ENCODE peak calls at places on chromosome 11, in eight cellular contexts. X is ovary, L is IMR-90, D is stomach, G is A549, I is adrenal gland, B is uterus, V is upper lobe of left lung. J is an unnamed sample. For H3K4me1, the result is how much of the 10 kb centered on the place peaks cover.

GRCh38 chr11:44223261-44223660 is 86.7 kb downstream of the ALX4 start:
- DNase-seq in X (no peak), V (no peak), L (peak), I (no peak), B (no peak), G (no peak), D (no peak), J (no peak)

GRCh38 chr11:7520981-7521487 is 7.2 kb downstream of the PPFIBP2 start:
- DNase-seq in V (no peak), X (no peak), D (no peak), I (no peak), B (no peak), L (no peak), G (no peak), J (no peak)

GRCh38 chr11:10581481-10582019 is 13.1 kb upstream of the LYVE1 start:
- DNase-seq in G (no peak), X (no peak), I (peak), V (no peak), B (no peak), L (peak), D (no peak), J (no peak)

GRCh38 chr11:134379241-134379640 is 32.8 kb downstream of the B3GAT1 start:
- DNase-seq in X (no peak), B (no peak), V (no peak), D (no peak), L (no peak), G (no peak), I (no peak), J (no peak)

GRCh38 chr11:64659417-64660144 is 63.4 kb downstream of the NRXN2 start:
- DNase-seq in B (no peak), L (peak), D (no peak), X (no peak), G (peak), V (no peak), I (no peak), J (no peak)

GRCh38 chr11:13429836-13430235 is 33.2 kb downstream of the BTBD10 start:
- DNase-seq in B (no peak), V (no peak), D (no peak), X (no peak), L (no peak), G (no peak), I (no peak), J (no peak)

GRCh38 chr11:14318581-14318981 is 40.4 kb downstream of the RRAS2 start:
- DNase-seq in D (no peak), L (peak), V (no peak), G (no peak), B (no peak), I (no peak), X (no peak), J (no peak)

GRCh38 chr11:65187146-65187675 is 5.5 kb downstream of the CAPN1 start:
- DNase-seq in X (no peak), L (no peak), I (no peak), V (no peak), B (no peak), D (no peak), G (no peak), J (no peak)

GRCh38 chr11:84558085-84558905 is 1068.8 kb downstream of the DLG2 start:
- DNase-seq in V (no peak), I (peak), L (peak), G (peak), B (no peak), X (no peak), D (peak), J (no peak)

GRCh38 chr11:10659339-10660216 is 34.0 kb downstream of the IRAG1 start:
- DNase-seq in V (no peak), D (no peak), B (peak), I (peak), G (peak), X (peak), L (peak), J (no peak)

GRCh38 chr11:89293966-89294679 is 116.4 kb downstream of the TYR start:
- DNase-seq in L (peak), G (no peak), X (peak), B (no peak), I (peak), D (no peak), V (peak), J (no peak)

GRCh38 chr11:34480339-34480738 is 33.3 kb downstream of the ELF5 start:
- DNase-seq in B (no peak), G (no peak), X (no peak), D (no peak), L (peak), I (no peak), V (no peak), J (no peak)

GRCh38 chr11:35618497-35619029 is 303 bp downstream of the FJX1 start:
- DNase-seq in D (no peak), V (no peak), G (peak), I (peak), L (peak), X (no peak), B (peak), J (no peak)

GRCh38 chr11:70364745-70365535 is 33.4 kb upstream of the CTTN start:
- DNase-seq in B (no peak), G (no peak), D (no peak), V (no peak), I (no peak), L (no peak), X (peak), J (no peak)

GRCh38 chr11:21911046-21911445 is 281.8 kb upstream of the ANO5 start:
- DNase-seq in D (no peak), L (no peak), I (no peak), X (no peak), G (no peak), B (no peak), V (no peak), J (no peak)

GRCh38 chr11:4095509-4096230 is 1.1 kb downstream of the RRM1 start:
- DNase-seq in L (peak), D (no peak), X (no peak), V (no peak), I (no peak), B (no peak), G (peak), J (no peak)

DNA sequence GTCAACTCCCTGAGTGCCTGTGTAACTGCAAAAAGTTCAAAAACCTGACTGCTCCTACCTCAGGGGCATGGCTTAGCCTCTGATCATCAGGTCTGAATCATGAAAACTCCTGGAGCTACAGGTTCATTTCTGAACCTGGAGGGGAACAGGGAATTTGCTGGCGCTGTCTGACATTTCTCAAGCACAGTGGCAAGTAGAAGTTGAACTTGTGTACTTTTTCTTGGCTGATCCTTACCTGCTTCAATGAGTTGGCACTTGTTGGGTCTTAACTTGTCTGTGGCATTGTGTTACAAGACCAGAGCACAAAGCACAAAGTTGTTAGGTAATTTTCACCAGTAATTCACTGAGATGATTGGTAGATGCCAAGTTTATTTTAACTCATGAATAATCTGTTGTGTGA is 3.3 kb downstream of the TMEM109 start:
- DNase-seq in G (no peak), D (no peak), I (no peak), B (no peak), X (no peak), V (no peak), L (no peak), J (no peak)
- H3K4me1 ChIP-seq in G (under half), D (under half), I (under half), B (under half), X (under half), V (under half), L (under half), J (half or more)

DNA sequence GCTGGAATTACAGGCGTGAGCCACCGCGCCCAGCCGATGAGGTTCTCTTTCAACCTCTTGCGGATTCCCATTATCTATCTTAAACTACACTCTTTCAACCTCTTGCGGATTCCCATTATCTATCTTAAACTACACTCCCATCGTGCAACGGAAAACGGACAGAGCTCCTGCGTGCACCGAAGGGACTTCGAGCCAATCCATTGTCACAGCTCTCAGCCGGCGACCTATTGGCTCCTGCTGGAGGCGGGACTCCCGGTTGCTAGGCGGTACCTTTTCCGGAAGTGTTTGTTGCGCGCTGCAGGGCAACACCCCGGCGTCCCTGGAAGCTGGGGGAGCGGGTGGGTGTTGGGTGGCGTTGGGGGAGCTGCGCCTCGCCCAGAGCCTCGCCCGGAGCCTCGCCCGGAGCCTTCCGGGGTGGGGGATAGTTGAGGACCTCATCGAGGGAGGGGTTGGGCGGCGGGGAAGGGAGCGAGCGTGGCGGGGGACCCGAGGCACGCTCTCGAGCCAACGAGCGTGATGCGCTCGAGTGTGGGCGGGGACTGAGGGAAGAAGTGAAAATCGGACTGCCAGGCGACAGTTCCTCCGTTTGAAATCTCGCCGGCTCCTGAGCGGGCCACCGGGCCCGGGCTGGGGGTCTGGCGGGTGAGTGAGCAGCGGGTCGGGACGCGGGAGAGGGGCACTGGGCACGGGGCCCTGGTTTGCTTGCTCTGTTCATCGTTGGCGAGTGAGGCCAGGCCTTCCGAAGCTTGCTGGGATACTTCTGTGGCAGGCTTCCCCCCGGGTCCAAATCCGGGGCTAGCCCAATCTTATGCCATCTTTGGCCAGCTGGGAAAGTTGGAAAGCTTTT is at the start of gene CEP164:
- DNase-seq in X (peak), V (peak), G (peak), L (peak), D (peak), I (peak), B (peak), J (peak)
- TF ChIP-seq POLR2A in X (peak), V (peak), G (peak), L (peak), D (no peak), I (peak), B (peak), J (no peak)

DNA sequence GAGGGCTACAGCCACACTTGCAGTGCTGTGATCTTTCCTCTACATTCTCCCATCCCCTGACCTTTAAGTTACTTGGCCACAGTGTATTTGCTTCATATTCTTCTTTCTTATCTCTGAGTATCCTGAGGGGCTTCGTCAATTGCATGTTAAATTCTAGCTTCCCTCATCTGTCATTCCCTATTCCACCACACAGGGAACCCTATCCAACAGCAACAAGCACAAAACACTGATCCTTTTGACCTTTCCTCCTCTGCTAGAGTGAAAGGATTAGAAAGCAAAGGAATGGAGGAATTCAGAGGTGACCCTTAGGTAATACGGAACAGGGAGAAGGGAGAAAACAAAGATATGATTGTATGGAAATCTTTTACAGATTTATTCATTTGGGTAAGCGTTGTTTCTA is 1061.7 kb upstream of the TENM4 start:
- DNase-seq in B (no peak), G (no peak), I (no peak), V (no peak), L (no peak), X (no peak), D (no peak), J (no peak)
- TF ChIP-seq CTCF in B (no peak), G (no peak), I (no peak), V (no peak), L (no peak), X (no peak), D (no peak), J (no peak)

GRCh38 chr11:124760205-124760652 is 1.9 kb downstream of the ESAM start:
- DNase-seq in D (no peak), B (no peak), X (no peak), L (no peak), V (peak), G (no peak), I (no peak), J (no peak)

GRCh38 chr11:124762077-124762623 is at the start of gene ESAM:
- DNase-seq in I (no peak), L (no peak), G (peak), V (peak), X (no peak), B (no peak), D (peak), J (no peak)

GRCh38 chr11:124762624-124763155 is 600 bp upstream of the ESAM start:
- DNase-seq in V (peak), B (no peak), L (no peak), G (no peak), I (no peak), X (no peak), D (no peak), J (no peak)

GRCh38 chr11:124760806-124761205 is 1.3 kb downstream of the ESAM start:
- DNase-seq in X (no peak), G (no peak), D (no peak), L (no peak), B (no peak), I (no peak), V (no peak), J (no peak)

DNA sequence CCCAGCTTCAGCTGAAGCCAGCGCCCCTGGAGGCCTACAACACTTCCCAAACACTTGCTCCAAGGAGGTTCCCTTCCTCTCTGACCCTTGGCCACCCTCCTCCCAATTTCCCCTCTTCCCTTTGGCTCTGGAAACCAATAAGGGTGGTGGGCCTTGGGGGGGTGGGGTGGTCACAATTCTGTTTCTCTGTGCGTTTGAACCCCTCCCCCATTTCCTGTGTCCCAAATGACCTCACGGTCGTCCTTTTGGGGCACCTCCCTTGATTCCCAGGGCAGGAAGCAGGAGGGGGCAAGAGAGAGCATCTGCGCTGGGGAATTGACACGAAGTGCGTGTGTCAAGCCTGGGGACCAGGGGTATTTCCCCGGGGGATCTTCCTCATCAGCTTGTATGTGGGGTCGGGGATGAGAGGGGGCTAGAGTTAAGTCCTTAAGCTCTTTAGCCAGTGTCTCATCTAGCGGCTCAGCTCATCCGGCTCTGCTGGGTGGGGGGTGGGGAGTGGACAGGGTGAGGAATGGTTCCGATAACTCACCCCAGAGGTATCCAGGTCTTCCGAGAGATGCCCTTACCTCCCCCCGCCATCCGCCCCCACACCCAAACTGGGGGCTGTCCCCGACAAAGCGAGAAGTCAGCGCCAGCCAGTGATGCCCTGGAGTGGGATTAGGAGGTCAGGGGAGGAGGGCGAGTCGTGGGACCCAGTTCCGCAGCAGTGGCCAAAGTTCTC is 629 bp downstream of the ESAM start:
- DNase-seq in B (no peak), X (no peak), G (no peak), V (no peak), L (no peak), I (no peak), D (no peak), J (no peak)
- H3K4me1 ChIP-seq in B (under half), X (under half), G (under half), V (under half), L (under half), I (under half), D (under half), J (half or more)

GRCh38 chr11:68841718-68842426 is at the start of gene CPT1A:
- DNase-seq in X (peak), B (peak), L (peak), V (peak), I (peak), D (peak), G (peak), J (no peak)
- TF ChIP-seq POLR2A in X (peak), B (peak), L (no peak), V (peak), I (peak), D (no peak), G (peak), J (peak)

GRCh38 chr11:118434553-118435232 is 1.6 kb upstream of the KMT2A start:
- DNase-seq in L (peak), D (no peak), X (peak), B (peak), G (no peak), V (peak), I (peak), J (no peak)

GRCh38 chr11:118427707-118428106 is 8.6 kb upstream of the KMT2A start:
- DNase-seq in L (no peak), B (no peak), X (no peak), V (no peak), D (no peak), I (no peak), G (no peak), J (no peak)

GRCh38 chr11:118434123-118434552 is 2.2 kb upstream of the KMT2A start:
- DNase-seq in D (no peak), L (peak), I (no peak), G (no peak), B (no peak), X (no peak), V (no peak), J (no peak)

GRCh38 chr11:118435233-118435892 is 929 bp upstream of the KMT2A start:
- DNase-seq in G (peak), B (peak), X (peak), V (peak), L (peak), D (peak), I (peak), J (no peak)

GRCh38 chr11:118430956-118431355 is 5.3 kb upstream of the KMT2A start:
- DNase-seq in D (no peak), V (no peak), B (no peak), L (no peak), X (no peak), I (no peak), G (no peak), J (no peak)
- TF ChIP-seq CTCF in D (no peak), V (no peak), B (no peak), L (no peak), X (no peak), I (no peak), G (no peak), J (no peak)

J was measured in esophagus squamous epithelium.